ENCODE peak calls at places on chromosomes 13 and 19, in six cellular contexts. J is NCI-H1417, K is hypothalamus, L is germinal center, N is T-cell, G is SK-N-SH. I is an unnamed sample.

GRCh38 chr13:67223024-67223423 is 7.1 kb downstream of the PCDH9 start:
- DNase-seq in G (no peak), J (no peak), N (no peak), K (no peak), L (no peak), I (no peak)

GRCh38 chr13:48505597-48506091 is 27.2 kb downstream of the RCBTB2 start:
- DNase-seq in G (no peak), J (no peak), L (peak), N (peak), K (no peak), I (peak)

GRCh38 chr13:85509512-85509911 is 289.7 kb downstream of the SLITRK6 start:
- DNase-seq in J (no peak), K (no peak), N (no peak), L (no peak), G (no peak), I (no peak)

GRCh38 chr19:51698296-51698695 is 5.2 kb downstream of the SPACA6 start:
- DNase-seq in K (no peak), N (no peak), L (no peak), G (peak), J (no peak), I (no peak)

GRCh38 chr13:39602614-39603366 is at the start of gene LHFPL6:
- DNase-seq in L (peak), G (peak), K (peak), J (peak), N (peak), I (peak)

GRCh38 chr19:35216833-35217707 is 11.5 kb downstream of the FAM187B start:
- DNase-seq in J (no peak), G (no peak), L (no peak), K (no peak), N (no peak), I (peak)

GRCh38 chr19:33831835-33832234 is 35.2 kb downstream of the KCTD15 start:
- DNase-seq in N (no peak), G (peak), L (no peak), J (no peak), K (no peak), I (no peak)

GRCh38 chr19:15551183-15552004 is 43.1 kb downstream of the CYP4F22 start:
- DNase-seq in J (peak), N (peak), L (peak), G (peak), K (no peak), I (peak)

GRCh38 chr19:16061943-16062342 is 14.4 kb upstream of the TPM4 start:
- DNase-seq in K (no peak), J (no peak), L (no peak), N (no peak), G (no peak), I (no peak)

GRCh38 chr13:114015608-114016295 is 41.9 kb upstream of the C13orf46 start:
- DNase-seq in J (no peak), K (no peak), G (no peak), L (no peak), N (no peak), I (no peak)

GRCh38 chr19:16627194-16627927 is 643 bp downstream of the MED26 start:
- DNase-seq in N (no peak), L (peak), G (peak), J (peak), K (no peak), I (peak)

GRCh38 chr13:74443623-74444022 is 309.4 kb upstream of the KLF12 start:
- DNase-seq in L (no peak), K (no peak), G (no peak), J (no peak), N (no peak), I (no peak)

GRCh38 chr13:114106991-114107685 is 25.3 kb downstream of the RASA3 start:
- DNase-seq in N (no peak), L (no peak), G (no peak), J (no peak), K (no peak), I (no peak)

GRCh38 chr19:5798244-5798643 is 6.6 kb upstream of the NRTN start:
- DNase-seq in J (no peak), G (no peak), N (no peak), L (no peak), K (no peak), I (no peak)

GRCh38 chr13:36432106-36432544 is at the start of gene CCNA1:
- DNase-seq in N (no peak), K (peak), L (peak), J (peak), G (peak), I (no peak)

GRCh38 chr13:45792827-45793303 is 58.7 kb downstream of the SIAH3 start:
- DNase-seq in J (no peak), G (no peak), L (no peak), N (no peak), K (no peak), I (no peak)

GRCh38 chr13:36323951-36324566 is 22.1 kb downstream of the SPART start:
- DNase-seq in N (no peak), G (no peak), J (no peak), K (no peak), L (no peak), I (no peak)

GRCh38 chr19:5673752-5674151 is 6.6 kb downstream of the MICOS13 start:
- DNase-seq in N (no peak), J (no peak), K (no peak), L (no peak), G (no peak), I (no peak)

GRCh38 chr19:6580313-6580712 is 10.6 kb downstream of the CD70 start:
- DNase-seq in L (no peak), G (no peak), N (no peak), K (no peak), J (no peak), I (no peak)

GRCh38 chr13:38902551-38902950 is 88.1 kb downstream of the STOML3 start:
- DNase-seq in N (no peak), K (no peak), G (no peak), L (no peak), J (peak), I (no peak)

GRCh38 chr13:44249439-44249838 is 124.2 kb upstream of the SERP2 start:
- DNase-seq in N (no peak), L (no peak), K (no peak), G (no peak), J (no peak), I (no peak)

GRCh38 chr13:99103536-99103935 is 97.1 kb upstream of the UBAC2 start:
- DNase-seq in K (peak), G (peak), J (peak), L (no peak), N (no peak), I (no peak)

GRCh38 chr13:43127827-43128226 is 104.4 kb downstream of the DNAJC15 start:
- DNase-seq in N (no peak), L (no peak), K (no peak), J (no peak), G (no peak), I (no peak)

GRCh38 chr19:33064778-33065550 is at the start of gene RHPN2:
- DNase-seq in K (peak), N (no peak), G (peak), J (peak), L (peak), I (peak)

GRCh38 chr13:28273919-28274318 is 135.6 kb downstream of the PAN3 start:
- DNase-seq in G (no peak), L (peak), J (no peak), K (no peak), N (no peak), I (no peak)

GRCh38 chr19:6125571-6125989 is 9.9 kb upstream of the ACSBG2 start:
- DNase-seq in G (peak), K (peak), J (peak), N (peak), L (peak), I (peak)

GRCh38 chr19:41811036-41811435 is 14.6 kb downstream of the CEACAM3 start:
- DNase-seq in L (no peak), K (peak), J (no peak), G (no peak), N (peak), I (no peak)

GRCh38 chr19:20423381-20424207 is 142.0 kb downstream of the ZNF737 start:
- DNase-seq in N (peak), L (peak), K (peak), G (peak), J (no peak), I (peak)

GRCh38 chr13:35699805-35700204 is 223.3 kb upstream of the MAB21L1 start:
- DNase-seq in J (no peak), K (no peak), L (no peak), N (no peak), G (no peak), I (no peak)

GRCh38 chr19:55071913-55072312 is 3.8 kb upstream of the EPS8L1 start:
- DNase-seq in K (no peak), G (no peak), N (no peak), J (no peak), L (no peak), I (no peak)

GRCh38 chr19:14425696-14426138 is 6.6 kb upstream of the DDX39A start:
- DNase-seq in J (no peak), N (no peak), L (no peak), G (no peak), K (no peak), I (no peak)

GRCh38 chr13:50731400-50731799 is 112.1 kb downstream of the DLEU7 start:
- DNase-seq in G (no peak), N (no peak), J (peak), L (no peak), K (no peak), I (no peak)

GRCh38 chr19:38559428-38560401 is 58.0 kb downstream of the MAP4K1 start:
- DNase-seq in N (peak), K (no peak), G (no peak), J (no peak), L (peak), I (peak)

GRCh38 chr19:12365372-12366162 is at the start of gene ZNF442:
- DNase-seq in L (peak), J (peak), N (peak), K (peak), G (peak), I (peak)

GRCh38 chr13:82850644-82851043 is 1031.6 kb downstream of the SLITRK1 start:
- DNase-seq in L (no peak), G (no peak), N (no peak), J (no peak), K (no peak), I (no peak)

I was measured in CD4-positive, alpha-beta T cell.